ENCODE peak calls at places on chromosomes 4 and X, in seven cellular contexts. One of them, this sample, is unnamed.
A peak's percentile ranks its signal among the peaks of the same experiment; 100 is the strongest.

GRCh38 chr4:108965472-108966076 is 202.7 kb upstream of the ETNPPL start:
- DNase-seq in ascending aorta: no peak
- DNase-seq in PC-3: no peak
- DNase-seq in psoas muscle: no peak
- DNase-seq in suprapubic skin: no peak
- DNase-seq in endothelial cell: no peak
- DNase-seq in WTC11: no peak
- DNase-seq in this sample: no peak

GRCh38 chr4:125538670-125539069 is 223.9 kb downstream of the FAT4 start:
- DNase-seq in ascending aorta: no peak
- DNase-seq in PC-3: no peak
- DNase-seq in psoas muscle: no peak
- DNase-seq in suprapubic skin: no peak
- DNase-seq in endothelial cell: no peak
- DNase-seq in WTC11: no peak
- DNase-seq in this sample: no peak

GRCh38 chrX:38260231-38260630 is 39.6 kb upstream of the SRPX start:
- DNase-seq in ascending aorta: no peak
- DNase-seq in PC-3: peak; percentile 64
- DNase-seq in psoas muscle: no peak
- DNase-seq in suprapubic skin: no peak
- DNase-seq in endothelial cell: peak; percentile 30
- DNase-seq in WTC11: peak; percentile 31
- DNase-seq in this sample: no peak

GRCh38 chr4:184007891-184008290 is 102.8 kb downstream of the STOX2 start:
- DNase-seq in ascending aorta: no peak
- DNase-seq in PC-3: peak; percentile 9
- DNase-seq in psoas muscle: no peak
- DNase-seq in suprapubic skin: no peak
- DNase-seq in endothelial cell: no peak
- DNase-seq in WTC11: no peak
- DNase-seq in this sample: no peak

GRCh38 chr4:145956288-145956890 is 17.8 kb upstream of the ZNF827 start:
- DNase-seq in ascending aorta: no peak
- DNase-seq in PC-3: peak; percentile 75
- DNase-seq in psoas muscle: no peak
- DNase-seq in suprapubic skin: no peak
- DNase-seq in endothelial cell: peak; percentile 58
- DNase-seq in WTC11: peak; percentile 49
- DNase-seq in this sample: peak; percentile 49

GRCh38 chr4:55330241-55330640 is 15.8 kb upstream of the SRD5A3 start:
- DNase-seq in ascending aorta: no peak
- DNase-seq in PC-3: peak; percentile 42
- DNase-seq in psoas muscle: no peak
- DNase-seq in suprapubic skin: no peak
- DNase-seq in endothelial cell: no peak
- DNase-seq in WTC11: no peak
- DNase-seq in this sample: no peak

GRCh38 chr4:147924604-147925412 is 192.9 kb downstream of the ARHGAP10 start:
- DNase-seq in ascending aorta: no peak
- DNase-seq in PC-3: peak; percentile 38
- DNase-seq in psoas muscle: no peak
- DNase-seq in suprapubic skin: no peak
- DNase-seq in endothelial cell: peak; percentile 44
- DNase-seq in WTC11: peak; percentile 48
- DNase-seq in this sample: peak; percentile 10

GRCh38 chr4:36771411-36772153 is 473.0 kb upstream of the NWD2 start:
- DNase-seq in ascending aorta: no peak
- DNase-seq in PC-3: no peak
- DNase-seq in psoas muscle: no peak
- DNase-seq in suprapubic skin: no peak
- DNase-seq in endothelial cell: no peak
- DNase-seq in WTC11: no peak
- DNase-seq in this sample: no peak

GRCh38 chrX:108221481-108221880 is 129.9 kb downstream of the ATG4A start:
- DNase-seq in ascending aorta: no peak
- DNase-seq in PC-3: no peak
- DNase-seq in psoas muscle: no peak
- DNase-seq in suprapubic skin: no peak
- DNase-seq in endothelial cell: no peak
- DNase-seq in WTC11: no peak
- DNase-seq in this sample: no peak

GRCh38 chr4:113511944-113512343 is 249.6 kb downstream of the CAMK2D start:
- DNase-seq in ascending aorta: no peak
- DNase-seq in PC-3: no peak
- DNase-seq in psoas muscle: no peak
- DNase-seq in suprapubic skin: no peak
- DNase-seq in endothelial cell: no peak
- DNase-seq in WTC11: no peak
- DNase-seq in this sample: no peak

GRCh38 chrX:96314974-96315373 is 369.7 kb upstream of the DIAPH2 start:
- DNase-seq in ascending aorta: no peak
- DNase-seq in PC-3: peak; percentile 66
- DNase-seq in psoas muscle: no peak
- DNase-seq in suprapubic skin: no peak
- DNase-seq in endothelial cell: no peak
- DNase-seq in WTC11: no peak
- DNase-seq in this sample: no peak

GRCh38 chr4:1563768-1564485 is 120.2 kb downstream of the FAM53A start:
- DNase-seq in ascending aorta: no peak
- DNase-seq in PC-3: no peak
- DNase-seq in psoas muscle: peak; percentile 9
- DNase-seq in suprapubic skin: no peak
- DNase-seq in endothelial cell: no peak
- DNase-seq in WTC11: no peak
- DNase-seq in this sample: no peak

GRCh38 chrX:12349201-12349600 is 210.9 kb downstream of the FRMPD4 start:
- DNase-seq in ascending aorta: no peak
- DNase-seq in PC-3: no peak
- DNase-seq in psoas muscle: no peak
- DNase-seq in suprapubic skin: no peak
- DNase-seq in endothelial cell: no peak
- DNase-seq in WTC11: peak; percentile 21
- DNase-seq in this sample: no peak

GRCh38 chr4:110654254-110654635 is 31.4 kb upstream of the PITX2 start:
- DNase-seq in ascending aorta: no peak
- DNase-seq in PC-3: no peak
- DNase-seq in psoas muscle: no peak
- DNase-seq in suprapubic skin: no peak
- DNase-seq in endothelial cell: no peak
- DNase-seq in WTC11: no peak
- DNase-seq in this sample: no peak

GRCh38 chr4:184479516-184479950 is 5.2 kb upstream of the IRF2 start:
- DNase-seq in ascending aorta: no peak
- DNase-seq in PC-3: no peak
- DNase-seq in psoas muscle: no peak
- DNase-seq in suprapubic skin: no peak
- DNase-seq in endothelial cell: no peak
- DNase-seq in WTC11: no peak
- DNase-seq in this sample: no peak

GRCh38 chrX:65406532-65406931 is 128.1 kb downstream of the LAS1L start:
- DNase-seq in ascending aorta: no peak
- DNase-seq in PC-3: no peak
- DNase-seq in psoas muscle: no peak
- DNase-seq in suprapubic skin: no peak
- DNase-seq in endothelial cell: no peak
- DNase-seq in WTC11: peak; percentile 29
- DNase-seq in this sample: no peak

GRCh38 chr4:161828061-161828460 is 335.7 kb downstream of the FSTL5 start:
- DNase-seq in ascending aorta: no peak
- DNase-seq in PC-3: no peak
- DNase-seq in psoas muscle: no peak
- DNase-seq in suprapubic skin: no peak
- DNase-seq in endothelial cell: no peak
- DNase-seq in WTC11: no peak
- DNase-seq in this sample: no peak

GRCh38 chr4:186190456-186191265 is 706 bp upstream of the CYP4V2 start:
- DNase-seq in ascending aorta: no peak
- DNase-seq in PC-3: no peak
- DNase-seq in psoas muscle: no peak
- DNase-seq in suprapubic skin: no peak
- DNase-seq in endothelial cell: peak; percentile 26
- DNase-seq in WTC11: peak; percentile 39
- DNase-seq in this sample: no peak

GRCh38 chr4:67779631-67780030 is 25.4 kb upstream of the GNRHR start:
- DNase-seq in ascending aorta: no peak
- DNase-seq in PC-3: peak; percentile 67
- DNase-seq in psoas muscle: no peak
- DNase-seq in suprapubic skin: no peak
- DNase-seq in endothelial cell: no peak
- DNase-seq in WTC11: no peak
- DNase-seq in this sample: no peak

DNA sequence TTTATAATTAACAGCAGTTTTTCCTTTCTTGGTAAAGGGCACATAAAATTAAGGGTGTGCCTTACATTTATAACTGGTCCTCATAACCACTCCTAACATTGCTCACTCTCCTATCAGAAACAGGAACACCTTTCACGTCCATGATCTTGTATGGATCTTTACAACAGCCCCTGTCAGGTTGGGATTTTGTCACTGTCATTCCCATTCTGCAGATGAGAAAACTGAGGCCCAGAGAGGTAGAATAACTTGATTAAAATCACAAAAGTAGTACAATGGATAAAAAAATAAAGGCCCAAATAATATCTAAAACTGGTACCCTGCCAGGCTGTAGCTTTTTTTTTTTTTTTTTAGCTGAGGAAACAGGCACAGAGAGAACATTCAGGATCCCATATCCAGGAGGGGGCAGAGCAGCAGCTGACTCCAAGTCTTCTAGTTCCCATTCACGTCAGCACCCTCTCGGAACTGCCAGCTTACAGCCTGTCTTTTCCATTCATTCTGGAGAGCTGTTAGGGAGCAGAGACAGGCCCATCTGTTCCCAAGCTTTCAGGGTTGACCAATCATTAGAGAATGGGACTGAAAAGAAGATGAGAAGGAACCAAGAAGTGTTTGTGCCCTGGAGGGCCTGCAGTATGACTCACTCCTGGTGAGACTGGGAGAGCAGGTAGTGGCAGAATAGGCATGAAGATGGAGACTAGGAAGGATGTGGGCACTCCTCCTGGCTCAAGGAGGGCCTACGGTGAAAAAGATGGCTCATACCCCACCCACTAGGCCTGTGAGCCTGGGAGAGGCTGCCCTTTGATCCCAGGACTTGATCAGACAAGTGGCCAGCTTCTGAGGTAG is 7.3 kb downstream of the SUV39H1 start:
- DNase-seq in ascending aorta: no peak
- DNase-seq in PC-3: peak; percentile 90
- DNase-seq in psoas muscle: no peak
- DNase-seq in suprapubic skin: no peak
- DNase-seq in endothelial cell: no peak
- DNase-seq in WTC11: no peak
- DNase-seq in this sample: no peak
- TF ChIP-seq CTCF in ascending aorta: no peak
- TF ChIP-seq CTCF in PC-3: peak; percentile 45
- TF ChIP-seq CTCF in psoas muscle: no peak
- TF ChIP-seq CTCF in suprapubic skin: no peak
- TF ChIP-seq CTCF in endothelial cell: no peak
- TF ChIP-seq CTCF in WTC11: no peak
- TF ChIP-seq CTCF in this sample: no peak

DNA sequence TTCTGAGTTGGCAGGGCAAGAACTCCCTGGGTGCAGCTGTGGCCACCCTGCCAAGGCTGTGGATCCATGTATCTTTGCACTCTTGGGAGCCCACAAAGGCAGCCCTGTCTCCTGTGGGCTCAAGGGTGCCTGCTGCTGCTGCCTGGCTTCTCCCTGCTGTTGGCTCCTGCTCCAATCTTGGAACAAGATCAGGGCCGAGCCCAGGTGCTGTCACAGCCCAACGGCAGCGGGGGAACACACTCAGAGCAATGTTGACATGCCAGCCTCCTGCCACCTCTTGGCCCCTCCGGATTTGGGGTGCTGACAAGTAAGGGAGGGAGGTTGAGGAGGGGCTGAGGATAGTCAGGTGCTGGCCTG is 57.9 kb downstream of the COX18 start:
- DNase-seq in ascending aorta: no peak
- DNase-seq in PC-3: no peak
- DNase-seq in psoas muscle: no peak
- DNase-seq in suprapubic skin: no peak
- DNase-seq in endothelial cell: no peak
- DNase-seq in WTC11: no peak
- DNase-seq in this sample: no peak
- TF ChIP-seq CTCF in ascending aorta: no peak
- TF ChIP-seq CTCF in PC-3: no peak
- TF ChIP-seq CTCF in psoas muscle: no peak
- TF ChIP-seq CTCF in suprapubic skin: no peak
- TF ChIP-seq CTCF in endothelial cell: no peak
- TF ChIP-seq CTCF in WTC11: no peak
- TF ChIP-seq CTCF in this sample: no peak

DNA sequence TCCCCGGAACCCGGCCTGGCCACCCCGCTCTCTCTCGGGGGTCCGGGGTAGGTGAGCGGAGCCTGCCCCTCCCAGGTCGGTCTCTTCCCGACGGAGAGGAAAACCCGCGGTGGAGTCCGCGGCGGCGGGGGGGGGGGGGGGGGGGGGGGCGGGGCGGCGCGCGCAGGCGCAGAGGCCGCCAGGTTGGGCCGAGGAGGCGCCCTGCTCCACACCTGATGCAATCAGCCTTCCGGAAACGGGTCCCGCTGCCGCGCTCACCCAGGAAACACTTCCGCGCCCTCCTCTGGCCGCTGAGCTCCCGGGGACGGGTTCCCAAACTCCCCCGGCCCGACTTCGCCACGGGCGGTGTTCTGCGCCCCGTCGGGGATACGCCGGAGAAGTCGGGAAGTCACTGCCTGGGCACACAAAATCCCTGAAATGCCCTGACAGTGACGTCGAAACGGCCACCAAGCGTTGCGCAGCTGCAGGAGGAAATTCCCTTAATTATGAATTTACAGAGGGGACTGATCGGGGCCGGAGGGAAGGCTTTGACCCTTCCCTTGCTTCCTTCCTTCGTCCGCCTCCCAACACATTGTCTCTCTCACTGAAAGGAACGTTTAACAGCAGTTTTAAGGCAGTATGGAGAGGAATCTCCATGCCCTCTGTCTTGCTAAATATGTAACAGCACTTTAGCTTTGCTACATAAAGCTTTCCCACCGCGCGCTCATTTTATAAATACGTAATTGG is 2.1 kb upstream of the APBB2 start:
- DNase-seq in ascending aorta: peak; percentile 88
- DNase-seq in PC-3: peak; percentile 83
- DNase-seq in psoas muscle: peak; percentile 73
- DNase-seq in suprapubic skin: peak; percentile 88
- DNase-seq in endothelial cell: peak; percentile 67
- DNase-seq in WTC11: peak; percentile 80
- DNase-seq in this sample: peak; percentile 54
- TF ChIP-seq CTCF in ascending aorta: peak; percentile 24
- TF ChIP-seq CTCF in PC-3: no peak
- TF ChIP-seq CTCF in psoas muscle: peak; percentile 12
- TF ChIP-seq CTCF in suprapubic skin: peak; percentile 44
- TF ChIP-seq CTCF in endothelial cell: peak; percentile 37
- TF ChIP-seq CTCF in WTC11: no peak
- TF ChIP-seq CTCF in this sample: peak; percentile 52

DNA sequence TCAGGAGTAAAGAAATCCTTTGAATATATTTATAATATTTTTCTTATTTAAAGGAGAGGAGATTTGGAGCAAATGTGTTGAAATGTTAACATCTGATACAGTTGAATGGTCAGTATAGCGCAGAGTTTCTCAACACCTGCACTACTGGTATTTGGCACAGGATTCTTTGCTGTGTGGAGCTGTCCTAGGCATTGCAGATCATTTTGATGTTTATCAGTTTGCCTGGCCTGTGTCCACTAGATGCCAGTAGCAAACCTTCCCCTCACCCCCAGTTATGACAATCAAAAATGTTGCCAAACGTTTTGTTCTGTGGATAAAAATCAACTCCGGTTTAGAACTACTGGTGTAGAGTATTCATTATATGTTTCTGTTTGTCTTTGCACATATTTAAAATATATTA is 765.3 kb upstream of the SLIT2 start:
- DNase-seq in ascending aorta: no peak
- DNase-seq in PC-3: peak; percentile 53
- DNase-seq in psoas muscle: no peak
- DNase-seq in suprapubic skin: no peak
- DNase-seq in endothelial cell: peak; percentile 5
- DNase-seq in WTC11: no peak
- DNase-seq in this sample: no peak
- TF ChIP-seq CTCF in ascending aorta: no peak
- TF ChIP-seq CTCF in PC-3: peak; percentile 29
- TF ChIP-seq CTCF in psoas muscle: no peak
- TF ChIP-seq CTCF in suprapubic skin: no peak
- TF ChIP-seq CTCF in endothelial cell: no peak
- TF ChIP-seq CTCF in WTC11: no peak
- TF ChIP-seq CTCF in this sample: no peak

This sample was measured in neural crest cell.